ENCODE peak calls at places on chromosomes 5 and 9, in seven cellular contexts. One of them, this sample, is unnamed.

GRCh38 chr5:96614110-96614691 is 48.0 kb upstream of the CAST start:
- DNase-seq in adrenal gland: peak; percentile 76
- DNase-seq in A549: peak; percentile 69
- DNase-seq in foreskin fibroblast: peak; percentile 87
- DNase-seq in psoas muscle: no peak
- DNase-seq in hepatocyte: peak; percentile 84
- DNase-seq in cardiac fibroblast: peak; percentile 90
- DNase-seq in this sample: peak; percentile 73

GRCh38 chr5:129973716-129974426 is 69.6 kb downstream of the CHSY3 start:
- DNase-seq in adrenal gland: no peak
- DNase-seq in A549: no peak
- DNase-seq in foreskin fibroblast: peak; percentile 65
- DNase-seq in psoas muscle: no peak
- DNase-seq in hepatocyte: no peak
- DNase-seq in cardiac fibroblast: peak; percentile 50
- DNase-seq in this sample: no peak

GRCh38 chr5:125222597-125223240 is 476.3 kb upstream of the ZNF608 start:
- DNase-seq in adrenal gland: peak; percentile 54
- DNase-seq in A549: no peak
- DNase-seq in foreskin fibroblast: no peak
- DNase-seq in psoas muscle: no peak
- DNase-seq in hepatocyte: no peak
- DNase-seq in cardiac fibroblast: no peak
- DNase-seq in this sample: no peak

GRCh38 chr5:59798862-59799667 is 94.5 kb downstream of the PDE4D start:
- DNase-seq in adrenal gland: no peak
- DNase-seq in A549: no peak
- DNase-seq in foreskin fibroblast: no peak
- DNase-seq in psoas muscle: no peak
- DNase-seq in hepatocyte: peak; percentile 29
- DNase-seq in cardiac fibroblast: peak; percentile 31
- DNase-seq in this sample: peak; percentile 57

GRCh38 chr9:125705893-125706292 is 1.1 kb downstream of the MAPKAP1 start:
- DNase-seq in adrenal gland: no peak
- DNase-seq in A549: no peak
- DNase-seq in foreskin fibroblast: no peak
- DNase-seq in psoas muscle: no peak
- DNase-seq in hepatocyte: no peak
- DNase-seq in cardiac fibroblast: no peak
- DNase-seq in this sample: no peak

GRCh38 chr5:157085930-157086329 is 22.9 kb downstream of the HAVCR2 start:
- DNase-seq in adrenal gland: no peak
- DNase-seq in A549: no peak
- DNase-seq in foreskin fibroblast: no peak
- DNase-seq in psoas muscle: no peak
- DNase-seq in hepatocyte: no peak
- DNase-seq in cardiac fibroblast: no peak
- DNase-seq in this sample: no peak

GRCh38 chr9:135926402-135927194 is 19.3 kb upstream of the CAMSAP1 start:
- DNase-seq in adrenal gland: peak; percentile 90
- DNase-seq in A549: peak; percentile 72
- DNase-seq in foreskin fibroblast: peak; percentile 57
- DNase-seq in psoas muscle: peak; percentile 94
- DNase-seq in hepatocyte: no peak
- DNase-seq in cardiac fibroblast: peak; percentile 53
- DNase-seq in this sample: peak; percentile 87

GRCh38 chr9:13758876-13759275 is 479.4 kb upstream of the MPDZ start:
- DNase-seq in adrenal gland: no peak
- DNase-seq in A549: no peak
- DNase-seq in foreskin fibroblast: no peak
- DNase-seq in psoas muscle: peak; percentile 52
- DNase-seq in hepatocyte: no peak
- DNase-seq in cardiac fibroblast: no peak
- DNase-seq in this sample: no peak

GRCh38 chr5:1409386-1410110 is 35.7 kb downstream of the SLC6A3 start:
- DNase-seq in adrenal gland: no peak
- DNase-seq in A549: no peak
- DNase-seq in foreskin fibroblast: peak; percentile 9
- DNase-seq in psoas muscle: peak; percentile 42
- DNase-seq in hepatocyte: peak; percentile 51
- DNase-seq in cardiac fibroblast: peak; percentile 20
- DNase-seq in this sample: peak; percentile 13

GRCh38 chr5:172872997-172873491 is 39.0 kb downstream of the ERGIC1 start:
- DNase-seq in adrenal gland: peak; percentile 86
- DNase-seq in A549: no peak
- DNase-seq in foreskin fibroblast: peak; percentile 55
- DNase-seq in psoas muscle: peak; percentile 95
- DNase-seq in hepatocyte: peak; percentile 45
- DNase-seq in cardiac fibroblast: peak; percentile 86
- DNase-seq in this sample: no peak

GRCh38 chr9:109974143-109974917 is 194.3 kb downstream of the PALM2AKAP2 start:
- DNase-seq in adrenal gland: peak; percentile 82
- DNase-seq in A549: no peak
- DNase-seq in foreskin fibroblast: no peak
- DNase-seq in psoas muscle: no peak
- DNase-seq in hepatocyte: no peak
- DNase-seq in cardiac fibroblast: no peak
- DNase-seq in this sample: no peak

GRCh38 chr5:131747180-131748105 is 49.4 kb downstream of the FNIP1 start:
- DNase-seq in adrenal gland: no peak
- DNase-seq in A549: no peak
- DNase-seq in foreskin fibroblast: no peak
- DNase-seq in psoas muscle: no peak
- DNase-seq in hepatocyte: no peak
- DNase-seq in cardiac fibroblast: no peak
- DNase-seq in this sample: no peak

GRCh38 chr5:6623228-6623627 is 9.6 kb downstream of the NSUN2 start:
- DNase-seq in adrenal gland: no peak
- DNase-seq in A549: no peak
- DNase-seq in foreskin fibroblast: no peak
- DNase-seq in psoas muscle: no peak
- DNase-seq in hepatocyte: no peak
- DNase-seq in cardiac fibroblast: no peak
- DNase-seq in this sample: no peak

GRCh38 chr5:159273923-159274322 is 10.8 kb downstream of the UBLCP1 start:
- DNase-seq in adrenal gland: no peak
- DNase-seq in A549: no peak
- DNase-seq in foreskin fibroblast: no peak
- DNase-seq in psoas muscle: no peak
- DNase-seq in hepatocyte: no peak
- DNase-seq in cardiac fibroblast: no peak
- DNase-seq in this sample: no peak

GRCh38 chr5:145925353-145925752 is 11.0 kb upstream of the SH3RF2 start:
- DNase-seq in adrenal gland: no peak
- DNase-seq in A549: no peak
- DNase-seq in foreskin fibroblast: peak; percentile 80
- DNase-seq in psoas muscle: no peak
- DNase-seq in hepatocyte: no peak
- DNase-seq in cardiac fibroblast: peak; percentile 88
- DNase-seq in this sample: no peak

GRCh38 chr5:123785160-123786001 is 273.4 kb downstream of the CSNK1G3 start:
- DNase-seq in adrenal gland: no peak
- DNase-seq in A549: no peak
- DNase-seq in foreskin fibroblast: peak; percentile 53
- DNase-seq in psoas muscle: no peak
- DNase-seq in hepatocyte: peak; percentile 38
- DNase-seq in cardiac fibroblast: peak; percentile 37
- DNase-seq in this sample: no peak

GRCh38 chr9:18255158-18255629 is 218.8 kb upstream of the ADAMTSL1 start:
- DNase-seq in adrenal gland: peak; percentile 78
- DNase-seq in A549: peak; percentile 50
- DNase-seq in foreskin fibroblast: peak; percentile 76
- DNase-seq in psoas muscle: peak; percentile 80
- DNase-seq in hepatocyte: peak; percentile 93
- DNase-seq in cardiac fibroblast: peak; percentile 92
- DNase-seq in this sample: peak; percentile 72

DNA sequence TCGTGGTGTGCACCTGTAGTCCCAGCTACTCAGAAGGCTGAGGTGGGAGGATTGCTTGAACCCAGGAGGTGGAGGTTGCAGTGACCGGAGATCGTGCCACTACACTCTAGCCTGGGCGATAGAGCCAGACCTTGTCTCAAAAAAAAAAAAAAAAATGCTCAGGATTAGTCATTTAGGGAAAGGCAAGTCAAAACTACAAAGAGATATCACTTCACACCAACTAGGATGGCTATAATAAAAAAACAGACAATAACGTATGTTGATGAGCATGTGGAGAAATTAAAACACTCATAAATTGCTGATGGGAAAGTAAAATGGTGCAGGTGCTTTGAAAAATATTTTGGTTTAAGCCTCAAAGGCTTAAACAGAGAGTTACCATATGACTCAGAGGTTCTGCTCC is 6.3 kb upstream of the ANKRD34B start:
- DNase-seq in adrenal gland: no peak
- DNase-seq in A549: no peak
- DNase-seq in foreskin fibroblast: no peak
- DNase-seq in psoas muscle: no peak
- DNase-seq in hepatocyte: no peak
- DNase-seq in cardiac fibroblast: no peak
- DNase-seq in this sample: no peak
- TF ChIP-seq CTCF in adrenal gland: no peak
- TF ChIP-seq CTCF in A549: no peak
- TF ChIP-seq CTCF in foreskin fibroblast: no peak
- TF ChIP-seq CTCF in psoas muscle: no peak
- TF ChIP-seq CTCF in hepatocyte: no peak
- TF ChIP-seq CTCF in cardiac fibroblast: no peak
- TF ChIP-seq CTCF in this sample: no peak

GRCh38 chr5:179008667-179009066 is 13.5 kb upstream of the GRM6 start:
- DNase-seq in adrenal gland: no peak
- DNase-seq in A549: no peak
- DNase-seq in foreskin fibroblast: no peak
- DNase-seq in psoas muscle: no peak
- DNase-seq in hepatocyte: no peak
- DNase-seq in cardiac fibroblast: no peak
- DNase-seq in this sample: no peak
- TF ChIP-seq CTCF in adrenal gland: no peak
- TF ChIP-seq CTCF in A549: no peak
- TF ChIP-seq CTCF in foreskin fibroblast: no peak
- TF ChIP-seq CTCF in psoas muscle: no peak
- TF ChIP-seq CTCF in hepatocyte: no peak
- TF ChIP-seq CTCF in cardiac fibroblast: peak; percentile 22
- TF ChIP-seq CTCF in this sample: no peak

GRCh38 chr5:90386099-90386710 is 23.4 kb downstream of the CETN3 start:
- DNase-seq in adrenal gland: no peak
- DNase-seq in A549: no peak
- DNase-seq in foreskin fibroblast: no peak
- DNase-seq in psoas muscle: no peak
- DNase-seq in hepatocyte: peak; percentile 28
- DNase-seq in cardiac fibroblast: peak; percentile 36
- DNase-seq in this sample: no peak
- TF ChIP-seq CTCF in adrenal gland: peak; percentile 21
- TF ChIP-seq CTCF in A549: peak; percentile 47
- TF ChIP-seq CTCF in foreskin fibroblast: peak; percentile 48
- TF ChIP-seq CTCF in psoas muscle: peak; percentile 39
- TF ChIP-seq CTCF in hepatocyte: peak; percentile 63
- TF ChIP-seq CTCF in cardiac fibroblast: peak; percentile 46
- TF ChIP-seq CTCF in this sample: peak; percentile 59

GRCh38 chr9:122949696-122950095 is 8.9 kb downstream of the RABGAP1 start:
- DNase-seq in adrenal gland: no peak
- DNase-seq in A549: no peak
- DNase-seq in foreskin fibroblast: no peak
- DNase-seq in psoas muscle: no peak
- DNase-seq in hepatocyte: no peak
- DNase-seq in cardiac fibroblast: peak; percentile 36
- DNase-seq in this sample: no peak

GRCh38 chr9:122951056-122951455 is 10.2 kb downstream of the RABGAP1 start:
- DNase-seq in adrenal gland: no peak
- DNase-seq in A549: no peak
- DNase-seq in foreskin fibroblast: no peak
- DNase-seq in psoas muscle: no peak
- DNase-seq in hepatocyte: no peak
- DNase-seq in cardiac fibroblast: no peak
- DNase-seq in this sample: no peak

GRCh38 chr9:122950263-122950662 is 9.4 kb downstream of the RABGAP1 start:
- DNase-seq in adrenal gland: no peak
- DNase-seq in A549: no peak
- DNase-seq in foreskin fibroblast: no peak
- DNase-seq in psoas muscle: no peak
- DNase-seq in hepatocyte: no peak
- DNase-seq in cardiac fibroblast: no peak
- DNase-seq in this sample: no peak

GRCh38 chr9:122946486-122947003 is 5.7 kb downstream of the RABGAP1 start:
- DNase-seq in adrenal gland: no peak
- DNase-seq in A549: no peak
- DNase-seq in foreskin fibroblast: no peak
- DNase-seq in psoas muscle: no peak
- DNase-seq in hepatocyte: no peak
- DNase-seq in cardiac fibroblast: no peak
- DNase-seq in this sample: no peak

GRCh38 chr9:122948313-122948712 is 7.5 kb downstream of the RABGAP1 start:
- DNase-seq in adrenal gland: no peak
- DNase-seq in A549: no peak
- DNase-seq in foreskin fibroblast: no peak
- DNase-seq in psoas muscle: no peak
- DNase-seq in hepatocyte: no peak
- DNase-seq in cardiac fibroblast: no peak
- DNase-seq in this sample: no peak
- TF ChIP-seq CTCF in adrenal gland: no peak
- TF ChIP-seq CTCF in A549: no peak
- TF ChIP-seq CTCF in foreskin fibroblast: no peak
- TF ChIP-seq CTCF in psoas muscle: no peak
- TF ChIP-seq CTCF in hepatocyte: no peak
- TF ChIP-seq CTCF in cardiac fibroblast: no peak
- TF ChIP-seq CTCF in this sample: no peak

GRCh38 chr5:69024241-69024651 is 69.6 kb upstream of the SLC30A5 start:
- DNase-seq in adrenal gland: peak; percentile 16
- DNase-seq in A549: peak; percentile 39
- DNase-seq in foreskin fibroblast: no peak
- DNase-seq in psoas muscle: no peak
- DNase-seq in hepatocyte: peak; percentile 65
- DNase-seq in cardiac fibroblast: peak; percentile 64
- DNase-seq in this sample: peak; percentile 38
- TF ChIP-seq CTCF in adrenal gland: peak; percentile 47
- TF ChIP-seq CTCF in A549: peak; percentile 67
- TF ChIP-seq CTCF in foreskin fibroblast: peak; percentile 51
- TF ChIP-seq CTCF in psoas muscle: peak; percentile 42
- TF ChIP-seq CTCF in hepatocyte: peak; percentile 59
- TF ChIP-seq CTCF in cardiac fibroblast: peak; percentile 59
- TF ChIP-seq CTCF in this sample: peak; percentile 50

GRCh38 chr5:52948418-52949076 is 40.6 kb upstream of the ITGA2 start:
- DNase-seq in adrenal gland: peak; percentile 59
- DNase-seq in A549: peak; percentile 52
- DNase-seq in foreskin fibroblast: peak; percentile 82
- DNase-seq in psoas muscle: no peak
- DNase-seq in hepatocyte: peak; percentile 77
- DNase-seq in cardiac fibroblast: peak; percentile 90
- DNase-seq in this sample: peak; percentile 70
- TF ChIP-seq CTCF in adrenal gland: peak; percentile 84
- TF ChIP-seq CTCF in A549: peak; percentile 88
- TF ChIP-seq CTCF in foreskin fibroblast: peak; percentile 61
- TF ChIP-seq CTCF in psoas muscle: peak; percentile 71
- TF ChIP-seq CTCF in hepatocyte: peak; percentile 88
- TF ChIP-seq CTCF in cardiac fibroblast: peak; percentile 77
- TF ChIP-seq CTCF in this sample: peak; percentile 69